ENCODE peak calls at places on chromosomes 11 and 22, in six cellular contexts. Y is stimulated activated CD8-positive, alpha-beta memory T cell treated with anti-CD3 and anti-CD28 coated beads, Interleukin-15, amount 100 ng/mL, for 4 hours; Q is LNCaP clone FGC; S is trophoblast cell; P is NCI-H146; H is activated CD4-positive, alpha-beta T cell treated with anti-CD3 and anti-CD28 coated beads, Interleukin-2, amount 50 U/mL, for 4 hours. D is an unnamed sample.

GRCh38 chr11:2138436-2139117 is 612 bp downstream of the IGF2 start:
- DNase-seq in Y (no peak), Q (no peak), S (no peak), P (peak; percentile 42), H (peak; percentile 17), D (no peak)

GRCh38 chr11:131918663-131919062 is 548.2 kb downstream of the NTM start:
- DNase-seq in Y (no peak), Q (no peak), S (peak; percentile 27), P (no peak), H (no peak), D (no peak)

GRCh38 chr11:6612816-6613136 is 760 bp upstream of the TAF10 start:
- DNase-seq in Y (no peak), Q (no peak), S (no peak), P (peak; percentile 76), H (no peak), D (no peak)

GRCh38 chr11:11047851-11048610 is 190.2 kb upstream of the ZBED5 start:
- DNase-seq in Y (no peak), Q (no peak), S (peak; percentile 90), P (no peak), H (no peak), D (no peak)

GRCh38 chr11:119739975-119740374 is 11.0 kb upstream of the NECTIN1 start:
- DNase-seq in Y (no peak), Q (no peak), S (no peak), P (peak; percentile 88), H (no peak), D (no peak)

GRCh38 chr11:114563077-114563476 is 3.4 kb upstream of the NXPE1 start:
- DNase-seq in Y (no peak), Q (no peak), S (peak; percentile 16), P (no peak), H (no peak), D (no peak)

GRCh38 chr22:40436460-40437431 is 66.4 kb downstream of the SGSM3 start:
- DNase-seq in Y (no peak), Q (peak; percentile 32), S (peak; percentile 77), P (peak; percentile 30), H (no peak), D (peak; percentile 28)

GRCh38 chr22:37486224-37486845 is at the start of gene MFNG:
- DNase-seq in Y (peak; percentile 42), Q (no peak), S (peak; percentile 34), P (peak; percentile 51), H (peak; percentile 62), D (no peak)

GRCh38 chr22:32544953-32545558 is 70.4 kb downstream of the FBXO7 start:
- DNase-seq in Y (no peak), Q (no peak), S (no peak), P (no peak), H (no peak), D (no peak)

D was measured in GM04504.